ENCODE peak calls at places on chromosomes 2 and 18, in four cellular contexts. One of them, this sample, is unnamed.

GRCh38 chr2:109242654-109243331 is 113.8 kb downstream of the SH3RF3 start:
- DNase-seq in NCI-H774: no peak
- DNase-seq in hypothalamus: no peak
- DNase-seq in lung: no peak
- DNase-seq in this sample: no peak

GRCh38 chr2:164794432-164795231 is 47.0 kb downstream of the COBLL1 start:
- DNase-seq in NCI-H774: no peak
- DNase-seq in hypothalamus: no peak
- DNase-seq in lung: no peak
- DNase-seq in this sample: no peak

GRCh38 chr2:234313498-234313897 is 183.4 kb downstream of the ARL4C start:
- DNase-seq in hypothalamus: no peak
- DNase-seq in lung: no peak
- DNase-seq in NCI-H774: no peak
- DNase-seq in this sample: no peak

GRCh38 chr2:156031121-156031520 is 301.4 kb downstream of the NR4A2 start:
- DNase-seq in hypothalamus: no peak
- DNase-seq in lung: no peak
- DNase-seq in NCI-H774: no peak
- DNase-seq in this sample: no peak

GRCh38 chr2:33475381-33476099 is 909 bp upstream of the RASGRP3 start:
- DNase-seq in NCI-H774: peak
- DNase-seq in hypothalamus: no peak
- DNase-seq in lung: peak
- DNase-seq in this sample: peak

GRCh38 chr18:50011813-50012445 is 183.0 kb downstream of the MYO5B start:
- DNase-seq in NCI-H774: no peak
- DNase-seq in hypothalamus: no peak
- DNase-seq in lung: no peak
- DNase-seq in this sample: no peak

GRCh38 chr2:74440378-74441110 is 1.2 kb downstream of the RTKN start:
- DNase-seq in hypothalamus: peak
- DNase-seq in NCI-H774: peak
- DNase-seq in lung: peak
- DNase-seq in this sample: peak

GRCh38 chr2:238114851-238115660 is 14.9 kb downstream of the ESPNL start:
- DNase-seq in hypothalamus: no peak
- DNase-seq in lung: no peak
- DNase-seq in NCI-H774: no peak
- DNase-seq in this sample: no peak

GRCh38 chr2:145190031-145190703 is 670.2 kb upstream of the ZEB2 start:
- DNase-seq in lung: no peak
- DNase-seq in hypothalamus: no peak
- DNase-seq in NCI-H774: no peak
- DNase-seq in this sample: no peak

GRCh38 chr2:46014911-46015654 is 282.1 kb upstream of the EPAS1 start:
- DNase-seq in hypothalamus: no peak
- DNase-seq in NCI-H774: no peak
- DNase-seq in lung: no peak
- DNase-seq in this sample: no peak

GRCh38 chr2:204650611-204651010 is 105.3 kb downstream of the PARD3B start:
- DNase-seq in lung: no peak
- DNase-seq in NCI-H774: no peak
- DNase-seq in hypothalamus: no peak
- DNase-seq in this sample: no peak

GRCh38 chr18:74689251-74689650 is 91.6 kb downstream of the ZNF407 start:
- DNase-seq in NCI-H774: no peak
- DNase-seq in lung: no peak
- DNase-seq in hypothalamus: no peak
- DNase-seq in this sample: no peak

GRCh38 chr18:45954070-45954712 is 12.9 kb downstream of the EPG5 start:
- DNase-seq in hypothalamus: no peak
- DNase-seq in lung: no peak
- DNase-seq in NCI-H774: no peak
- DNase-seq in this sample: no peak

GRCh38 chr2:176161817-176162626 is 4.9 kb downstream of the HOXD3 start:
- DNase-seq in lung: no peak
- DNase-seq in NCI-H774: no peak
- DNase-seq in hypothalamus: no peak
- DNase-seq in this sample: no peak

GRCh38 chr2:101704046-101704466 is 6.5 kb downstream of the MAP4K4 start:
- DNase-seq in NCI-H774: no peak
- DNase-seq in hypothalamus: no peak
- DNase-seq in lung: no peak
- DNase-seq in this sample: no peak

GRCh38 chr2:44247924-44248323 is 27.4 kb upstream of the SLC3A1 start:
- DNase-seq in lung: no peak
- DNase-seq in NCI-H774: no peak
- DNase-seq in hypothalamus: no peak
- DNase-seq in this sample: no peak

GRCh38 chr18:56351911-56352502 is 286.4 kb downstream of the TXNL1 start:
- DNase-seq in hypothalamus: no peak
- DNase-seq in NCI-H774: no peak
- DNase-seq in lung: no peak
- DNase-seq in this sample: no peak

GRCh38 chr18:75728621-75729020 is 301.1 kb upstream of the SMIM21 start:
- DNase-seq in hypothalamus: no peak
- DNase-seq in lung: no peak
- DNase-seq in NCI-H774: no peak
- DNase-seq in this sample: no peak

GRCh38 chr2:106104332-106105062 is 89.6 kb downstream of the UXS1 start:
- DNase-seq in NCI-H774: peak
- DNase-seq in hypothalamus: no peak
- DNase-seq in lung: peak
- DNase-seq in this sample: no peak

GRCh38 chr18:58998421-58999203 is 133.9 kb downstream of the ZNF532 start:
- DNase-seq in NCI-H774: no peak
- DNase-seq in hypothalamus: no peak
- DNase-seq in lung: peak
- DNase-seq in this sample: no peak

GRCh38 chr18:31505161-31505560 is 7.2 kb downstream of the DSG2 start:
- DNase-seq in hypothalamus: no peak
- DNase-seq in NCI-H774: no peak
- DNase-seq in lung: no peak
- DNase-seq in this sample: no peak

GRCh38 chr2:233471291-233472035 is 95.1 kb downstream of the USP40 start:
- DNase-seq in hypothalamus: no peak
- DNase-seq in lung: no peak
- DNase-seq in NCI-H774: no peak
- DNase-seq in this sample: no peak

GRCh38 chr2:158205215-158205614 is 103.5 kb downstream of the UPP2 start:
- DNase-seq in lung: no peak
- DNase-seq in hypothalamus: no peak
- DNase-seq in NCI-H774: no peak
- DNase-seq in this sample: no peak

GRCh38 chr18:58370662-58371061 is 258.2 kb downstream of the ALPK2 start:
- DNase-seq in hypothalamus: no peak
- DNase-seq in lung: no peak
- DNase-seq in NCI-H774: no peak
- DNase-seq in this sample: no peak

GRCh38 chr18:21996261-21996892 is 173.0 kb upstream of the GATA6 start:
- DNase-seq in hypothalamus: no peak
- DNase-seq in lung: no peak
- DNase-seq in NCI-H774: no peak
- DNase-seq in this sample: no peak

GRCh38 chr2:106115250-106115649 is 78.9 kb downstream of the UXS1 start:
- DNase-seq in hypothalamus: no peak
- DNase-seq in lung: no peak
- DNase-seq in NCI-H774: no peak
- DNase-seq in this sample: no peak

GRCh38 chr2:144094408-144095151 is 425.3 kb downstream of the ZEB2 start:
- DNase-seq in NCI-H774: no peak
- DNase-seq in hypothalamus: no peak
- DNase-seq in lung: no peak
- DNase-seq in this sample: no peak